ENCODE peak calls at places on chromosomes 1 and 21, in four cellular contexts. W is K562, P is neural progenitor cell, Z is SJSA1. Q is an unnamed sample.

GRCh38 chr1:97210302-97210701 is 488.7 kb downstream of the PTBP2 start:
- DNase-seq in P (no peak), Z (no peak), W (no peak), Q (no peak)

GRCh38 chr1:208100906-208101305 is 143.3 kb downstream of the PLXNA2 start:
- DNase-seq in Z (no peak), P (no peak), W (no peak), Q (no peak)

GRCh38 chr1:223141021-223141420 is 2.0 kb downstream of the TLR5 start:
- DNase-seq in Z (no peak), W (no peak), P (peak; percentile 17), Q (peak; percentile 41)

GRCh38 chr1:32071758-32072621 is 749 bp upstream of the TMEM39B start:
- DNase-seq in W (no peak), P (no peak), Z (peak; percentile 66), Q (no peak)

GRCh38 chr1:202694354-202694753 is 15.9 kb downstream of the SYT2 start:
- DNase-seq in Z (no peak), W (no peak), P (no peak), Q (no peak)

GRCh38 chr21:45306453-45306831 is 18.7 kb upstream of the POFUT2 start:
- DNase-seq in Z (no peak), P (no peak), W (no peak), Q (no peak)

GRCh38 chr1:111743679-111744101 is 4.5 kb upstream of the INKA2 start:
- DNase-seq in P (no peak), Z (no peak), W (no peak), Q (no peak)

GRCh38 chr1:110519125-110519810 is at the start of gene KCNA10:
- DNase-seq in Z (no peak), W (no peak), P (no peak), Q (no peak)

GRCh38 chr1:63775418-63776127 is 1.8 kb downstream of the ROR1 start:
- DNase-seq in W (no peak), P (no peak), Z (no peak), Q (no peak)

GRCh38 chr1:67832737-67833594 is at the start of gene GNG12:
- DNase-seq in W (peak; percentile 68), P (peak; percentile 87), Z (peak; percentile 92), Q (peak; percentile 82)

GRCh38 chr1:29462096-29462495 is 225.8 kb downstream of the PTPRU start:
- DNase-seq in Z (no peak), W (no peak), P (no peak), Q (no peak)

GRCh38 chr1:193754732-193755427 is 568.5 kb upstream of the B3GALT2 start:
- DNase-seq in W (peak; percentile 8), P (no peak), Z (no peak), Q (no peak)

GRCh38 chr1:236425031-236425663 is 31.1 kb downstream of the EDARADD start:
- DNase-seq in W (no peak), Z (no peak), P (no peak), Q (no peak)

DNA sequence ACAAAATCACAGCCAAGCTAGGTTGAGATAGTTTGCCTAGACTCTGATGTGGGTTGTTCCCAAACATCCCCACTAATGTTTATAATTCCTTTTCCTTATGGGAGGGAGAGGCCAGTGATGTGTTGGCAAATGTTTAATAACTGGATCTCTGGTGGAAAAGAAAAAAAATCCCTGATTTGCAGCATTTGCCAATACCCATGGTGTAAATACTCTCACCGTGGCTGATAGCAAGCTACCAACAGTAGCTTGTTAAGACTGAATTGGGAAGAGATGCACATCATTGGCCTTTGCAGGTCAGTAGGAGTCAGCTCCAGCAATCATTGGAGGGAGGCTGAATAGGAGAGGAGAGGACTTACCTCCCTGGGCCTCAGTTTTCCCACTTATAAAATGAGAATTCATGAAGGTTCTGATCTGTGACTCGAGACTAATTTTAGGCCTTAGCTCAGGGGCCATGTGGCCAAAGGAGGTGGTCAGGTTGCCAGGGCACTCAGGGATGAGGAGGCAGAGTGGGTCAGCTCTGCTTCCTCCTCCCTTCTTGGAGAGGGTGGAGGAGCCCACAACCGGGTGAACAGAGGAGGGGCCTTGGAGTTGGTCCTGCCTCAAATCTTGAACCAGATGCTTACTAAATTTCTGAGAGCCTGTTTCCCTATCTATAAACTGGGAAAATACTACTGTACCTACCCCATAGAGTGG is 20.0 kb upstream of the SCMH1 start:
- DNase-seq in W (no peak), P (no peak), Z (no peak), Q (no peak)
- H3K27ac ChIP-seq in W (no peak overlapping the region), P (no peak overlapping the region), Z (no peak overlapping the region), Q (no peak overlapping the region)

GRCh38 chr1:209619696-209620483 is 32.3 kb downstream of the LAMB3 start:
- DNase-seq in Z (no peak), W (no peak), P (no peak), Q (no peak)

GRCh38 chr1:209622841-209623829 is 29.1 kb downstream of the LAMB3 start:
- DNase-seq in Z (no peak), W (no peak), P (peak; percentile 10), Q (no peak)

GRCh38 chr1:209620484-209620879 is 31.7 kb downstream of the LAMB3 start:
- DNase-seq in Z (no peak), W (no peak), P (no peak), Q (no peak)

GRCh38 chr1:209621329-209621728 is 30.9 kb downstream of the LAMB3 start:
- DNase-seq in W (no peak), Z (no peak), P (no peak), Q (no peak)

DNA sequence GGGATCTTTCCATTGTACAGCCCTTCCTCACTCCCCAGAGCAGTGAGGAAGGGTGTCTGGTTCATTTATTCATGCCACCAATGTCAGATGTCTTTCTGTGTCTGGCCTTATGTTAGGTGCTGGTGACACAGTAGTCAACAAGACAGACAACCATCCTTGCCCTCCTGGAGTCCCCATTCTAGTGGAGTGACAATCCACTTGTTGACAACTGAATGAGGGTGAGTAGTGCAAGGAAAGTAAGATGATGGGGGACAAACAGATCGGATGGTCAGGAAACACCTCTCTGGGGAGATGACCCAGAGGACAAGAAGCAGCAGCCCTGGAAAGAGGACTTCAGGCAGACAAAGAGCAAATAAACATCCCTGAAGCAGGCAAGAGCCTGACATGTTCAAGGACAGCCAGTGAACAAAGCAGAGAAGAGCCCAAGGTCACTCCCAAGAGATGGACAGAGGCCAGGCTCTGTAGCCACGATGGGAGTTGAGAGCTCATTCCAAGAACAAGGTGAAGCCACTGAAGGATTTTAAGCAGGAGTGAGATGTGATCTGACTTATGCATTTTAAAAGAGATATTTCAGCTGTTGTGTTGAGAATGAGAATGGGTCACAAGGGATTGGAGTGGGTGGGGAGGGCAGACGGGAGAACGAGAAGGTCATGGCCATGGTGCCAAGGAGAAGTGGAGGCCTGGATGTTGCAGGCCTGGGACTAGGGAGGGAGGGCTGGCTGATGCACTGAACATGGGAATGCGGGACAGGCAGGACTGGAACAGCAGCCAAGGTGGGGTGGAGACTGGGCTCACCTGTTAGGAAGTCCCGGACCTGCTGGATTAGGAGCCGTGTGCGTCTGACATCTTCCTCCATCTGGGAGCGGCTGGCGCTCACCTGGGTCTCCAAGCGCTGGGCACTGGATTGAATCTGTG is 30.2 kb downstream of the LAMB3 start:
- DNase-seq in Z (no peak), P (no peak), W (no peak), Q (peak; percentile 75)
- H3K27ac ChIP-seq in Z (no peak overlapping the region), P (no peak overlapping the region), W (no peak overlapping the region), Q (no peak overlapping the region)

GRCh38 chr1:179048339-179049124 is 22.8 kb downstream of the FAM20B start:
- DNase-seq in P (no peak), Z (no peak), W (no peak), Q (no peak)

GRCh38 chr1:179047637-179048002 is 21.9 kb downstream of the FAM20B start:
- DNase-seq in W (no peak), Z (no peak), P (no peak), Q (no peak)

GRCh38 chr1:179043907-179044306 is 18.2 kb downstream of the FAM20B start:
- DNase-seq in Z (no peak), P (no peak), W (no peak), Q (no peak)

GRCh38 chr1:179043266-179043665 is 17.6 kb downstream of the FAM20B start:
- DNase-seq in P (no peak), W (no peak), Z (no peak), Q (no peak)

GRCh38 chr1:179046808-179047636 is 21.3 kb downstream of the FAM20B start:
- DNase-seq in P (no peak), Z (no peak), W (peak; percentile 86), Q (no peak)
- H3K27ac ChIP-seq in P (no peak overlapping the region), Z (no peak overlapping the region), W (peak overlapping the region; percentile 87), Q (no peak overlapping the region)

GRCh38 chr1:156336242-156336641 is 1.9 kb downstream of the CCT3 start:
- DNase-seq in W (no peak), P (peak; percentile 16), Z (no peak), Q (no peak)
- H3K27ac ChIP-seq in W (peak overlapping the region; percentile 40), P (no peak overlapping the region), Z (no peak overlapping the region), Q (no peak overlapping the region)

GRCh38 chr21:28675265-28676041 is 317.2 kb downstream of the LTN1 start:
- DNase-seq in Z (no peak), P (no peak), W (no peak), Q (no peak)
- H3K27ac ChIP-seq in Z (no peak overlapping the region), P (no peak overlapping the region), W (no peak overlapping the region), Q (no peak overlapping the region)

GRCh38 chr1:61202854-61203603 is 120.7 kb downstream of the NFIA start:
- DNase-seq in W (no peak), P (no peak), Z (no peak), Q (no peak)
- H3K27ac ChIP-seq in W (peak overlapping the region; percentile 52), P (no peak overlapping the region), Z (no peak overlapping the region), Q (no peak overlapping the region)

GRCh38 chr1:53769780-53770179 is 30.8 kb upstream of the GLIS1 start:
- DNase-seq in P (no peak), Z (no peak), W (no peak), Q (no peak)
- H3K27ac ChIP-seq in P (no peak overlapping the region), Z (no peak overlapping the region), W (no peak overlapping the region), Q (no peak overlapping the region)

GRCh38 chr1:164596149-164596548 is 37.2 kb downstream of the PBX1 start:
- DNase-seq in Z (no peak), P (no peak), W (no peak), Q (no peak)

GRCh38 chr1:164601399-164602141 is 42.6 kb downstream of the PBX1 start:
- DNase-seq in P (no peak), Z (no peak), W (no peak), Q (no peak)

GRCh38 chr1:164602142-164602429 is 43.1 kb downstream of the PBX1 start:
- DNase-seq in W (no peak), P (no peak), Z (no peak), Q (no peak)

GRCh38 chr1:164599272-164599671 is 40.3 kb downstream of the PBX1 start:
- DNase-seq in P (no peak), W (no peak), Z (no peak), Q (no peak)

GRCh38 chr1:164598719-164599118 is 39.7 kb downstream of the PBX1 start:
- DNase-seq in Z (no peak), W (no peak), P (no peak), Q (no peak)
- H3K27ac ChIP-seq in Z (no peak overlapping the region), W (no peak overlapping the region), P (no peak overlapping the region), Q (no peak overlapping the region)

GRCh38 chr1:206001476-206001888 is 1.7 kb downstream of the RAB7B start:
- DNase-seq in W (peak; percentile 76), Z (peak; percentile 76), P (no peak), Q (peak; percentile 43)
- H3K27ac ChIP-seq in W (peak overlapping the region; percentile 1), Z (no peak overlapping the region), P (no peak overlapping the region), Q (no peak overlapping the region)

Q was measured in testis.